ENCODE peak calls at places on chromosomes 6 and 20, in seven cellular contexts. D is fibroblast of lung, A is A549, S is H1, M is OCI-LY7, J is mesenchymal stem cell, O is neural progenitor cell. X is an unnamed sample.
A peak's percentile ranks its signal among the peaks of the same experiment; 100 is the strongest.

GRCh38 chr20:55095745-55096450 is 620.5 kb downstream of the DOK5 start:
- DNase-seq in M (no peak), S (no peak), A (no peak), O (no peak), D (peak; percentile 21), J (no peak), X (peak; percentile 14)

GRCh38 chr6:74626288-74626687 is 579.6 kb downstream of the COL12A1 start:
- DNase-seq in O (peak; percentile 55), M (no peak), D (no peak), S (no peak), J (no peak), A (no peak), X (no peak)

GRCh38 chr6:79777713-79778579 is 146.8 kb downstream of the SH3BGRL2 start:
- DNase-seq in S (peak; percentile 98), D (peak; percentile 46), O (peak; percentile 84), M (peak; percentile 66), J (peak; percentile 75), A (peak; percentile 60), X (peak; percentile 11)

GRCh38 chr6:43078651-43079050 is 2.5 kb downstream of the PTK7 start:
- DNase-seq in S (no peak), D (peak; percentile 86), M (no peak), O (no peak), A (no peak), J (peak; percentile 56), X (peak; percentile 84)

GRCh38 chr20:22929661-22930060 is 105.5 kb upstream of the SSTR4 start:
- DNase-seq in O (no peak), J (no peak), A (no peak), M (no peak), S (no peak), D (no peak), X (no peak)

GRCh38 chr20:23325107-23325506 is 25.5 kb upstream of the NXT1 start:
- DNase-seq in D (no peak), S (no peak), O (no peak), J (no peak), A (no peak), M (no peak), X (no peak)

GRCh38 chr6:117449549-117450439 is 24.1 kb upstream of the ROS1 start:
- DNase-seq in D (peak; percentile 81), O (peak; percentile 77), J (peak; percentile 85), M (peak; percentile 62), A (peak; percentile 77), S (peak; percentile 56), X (peak; percentile 69)

GRCh38 chr6:17169701-17170100 is 67.9 kb downstream of the STMND1 start:
- DNase-seq in D (no peak), A (no peak), M (no peak), O (no peak), S (no peak), J (no peak), X (no peak)

GRCh38 chr6:54988576-54988975 is 142.0 kb downstream of the FAM83B start:
- DNase-seq in J (peak; percentile 13), S (no peak), M (no peak), D (peak; percentile 13), O (no peak), A (no peak), X (peak; percentile 5)

GRCh38 chr6:10720229-10720959 is 2.5 kb upstream of the TMEM14C start:
- DNase-seq in M (no peak), S (no peak), A (no peak), O (no peak), J (no peak), D (peak; percentile 26), X (peak; percentile 14)

GRCh38 chr6:34970962-34971361 is 81.9 kb downstream of the ANKS1A start:
- DNase-seq in D (peak; percentile 37), A (no peak), S (no peak), O (no peak), M (no peak), J (peak; percentile 46), X (peak; percentile 31)

GRCh38 chr6:157887892-157888291 is 64.8 kb downstream of the SNX9 start:
- DNase-seq in D (no peak), O (no peak), A (no peak), M (no peak), J (no peak), S (no peak), X (no peak)

GRCh38 chr20:35515949-35516645 is 13.4 kb downstream of the C20orf173 start:
- DNase-seq in S (no peak), A (peak; percentile 29), M (no peak), J (peak; percentile 77), O (no peak), D (peak; percentile 94), X (peak; percentile 91)

GRCh38 chr6:135274561-135275293 is 93.6 kb downstream of the MYB start:
- DNase-seq in D (peak; percentile 13), O (no peak), A (no peak), M (no peak), J (peak; percentile 74), S (peak; percentile 20), X (no peak)

GRCh38 chr6:42879372-42880239 is at the start of gene RPL7L1:
- DNase-seq in O (peak; percentile 89), A (peak; percentile 90), S (peak; percentile 85), D (peak; percentile 88), J (peak; percentile 96), M (peak; percentile 92), X (peak; percentile 80)

GRCh38 chr20:58889334-58890072 is 37.0 kb downstream of the GNAS start:
- DNase-seq in J (no peak), O (peak; percentile 61), D (no peak), M (peak; percentile 34), A (no peak), S (no peak), X (no peak)

GRCh38 chr20:61521680-61522420 is 269.8 kb downstream of the CDH4 start:
- DNase-seq in O (no peak), M (peak; percentile 34), D (peak; percentile 79), S (no peak), J (peak; percentile 62), A (no peak), X (peak; percentile 73)

GRCh38 chr6:53238311-53238710 is 89.7 kb upstream of the GCM1 start:
- DNase-seq in J (no peak), A (no peak), S (no peak), D (no peak), M (no peak), O (no peak), X (no peak)

GRCh38 chr6:158559338-158559894 is 475 bp upstream of the TMEM181 start:
- DNase-seq in O (no peak), M (no peak), S (no peak), D (no peak), J (peak; percentile 11), A (no peak), X (no peak)

GRCh38 chr20:37007898-37008649 is 56.6 kb upstream of the SAMHD1 start:
- DNase-seq in O (no peak), D (peak; percentile 36), M (peak; percentile 72), A (peak; percentile 45), S (no peak), J (peak; percentile 59), X (peak; percentile 20)

GRCh38 chr6:116764961-116765841 is at the start of gene FAM162B:
- DNase-seq in D (peak; percentile 31), O (peak; percentile 73), A (peak; percentile 2), M (no peak), S (peak; percentile 75), J (peak; percentile 44), X (peak; percentile 5)

GRCh38 chr6:106363401-106364138 is 3.1 kb downstream of the CRYBG1 start:
- DNase-seq in D (peak; percentile 45), S (no peak), O (no peak), A (no peak), J (no peak), M (no peak), X (peak; percentile 25)

GRCh38 chr20:39338977-39339376 is 376.8 kb downstream of the DHX35 start:
- DNase-seq in S (no peak), J (no peak), O (no peak), D (peak; percentile 0), M (peak; percentile 79), A (no peak), X (no peak)

DNA sequence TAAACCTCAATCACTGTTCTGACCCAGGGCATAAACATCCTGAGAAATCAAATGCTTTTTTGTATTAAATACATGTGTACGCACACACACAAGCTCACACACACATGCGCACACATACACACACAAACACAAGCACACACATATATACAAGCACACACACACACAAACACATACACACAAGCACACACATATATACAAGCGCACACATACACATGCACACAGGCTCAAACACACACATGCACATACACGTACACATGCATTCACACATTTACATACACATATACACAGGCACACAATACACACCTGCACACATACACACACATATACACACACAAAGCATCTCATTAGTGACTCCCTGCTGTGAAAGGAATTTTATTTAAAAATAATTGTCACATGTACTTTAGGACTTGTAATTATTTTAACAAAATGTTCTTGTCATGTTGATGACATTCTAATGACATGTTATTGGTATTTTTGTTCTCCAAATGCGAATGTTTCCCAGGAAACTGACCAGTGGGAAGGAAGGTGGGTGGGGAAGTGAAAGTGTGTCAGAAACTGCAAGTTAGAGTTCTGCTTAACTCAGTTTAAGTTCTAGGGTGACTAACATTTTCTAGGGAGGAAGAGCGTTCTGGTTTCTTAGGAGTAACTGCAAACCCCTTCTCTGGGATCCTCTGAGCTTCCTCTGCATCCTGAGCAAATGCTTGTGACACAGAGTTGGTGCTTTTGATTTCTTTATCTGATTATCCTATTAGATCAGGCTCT is 113.9 kb upstream of the ZNF217 start:
- DNase-seq in A (no peak), S (no peak), D (peak; percentile 68), M (peak; percentile 33), J (peak; percentile 65), O (no peak), X (peak; percentile 57)
- H3K4me3 ChIP-seq in A (no peak overlapping the region), S (no peak overlapping the region), D (no peak overlapping the region), M (peak overlapping the region; percentile 22), J (peak overlapping the region; percentile 20), O (no peak overlapping the region), X (peak overlapping the region; percentile 21)

DNA sequence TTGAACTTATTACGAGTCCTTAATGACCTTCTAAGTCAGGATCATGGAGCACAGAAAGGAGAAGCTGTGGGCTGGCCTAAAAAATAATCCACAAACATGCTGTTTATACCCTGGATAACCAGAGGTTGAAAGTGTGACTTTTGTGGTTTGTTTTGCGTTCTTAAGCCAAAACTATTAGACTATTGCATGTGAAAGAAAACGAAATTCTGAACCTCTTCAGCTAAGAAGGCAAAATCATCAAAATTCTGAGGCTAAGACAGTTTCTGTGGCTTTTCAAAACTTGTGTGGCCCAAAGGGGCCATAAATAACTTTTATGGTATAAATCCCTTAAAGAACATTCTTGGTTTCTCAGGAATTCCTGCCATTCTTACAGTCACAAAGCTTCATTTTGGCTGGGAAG is 251.0 kb downstream of the UST start:
- DNase-seq in S (no peak), J (peak; percentile 93), D (peak; percentile 67), A (no peak), O (no peak), M (no peak), X (peak; percentile 69)
- H3K4me2 ChIP-seq in S (no peak overlapping the region), J (no peak overlapping the region), D (no peak overlapping the region), A (no peak overlapping the region), O (no peak overlapping the region), M (no peak overlapping the region), X (no peak overlapping the region)

GRCh38 chr6:167677422-167677789 is 149.3 kb upstream of the AFDN start:
- DNase-seq in O (no peak), D (no peak), J (no peak), S (no peak), A (no peak), M (no peak), X (no peak)
- H3K4me3 ChIP-seq in O (peak overlapping the region; percentile 64), D (no peak overlapping the region), J (no peak overlapping the region), S (peak overlapping the region; percentile 61), A (no peak overlapping the region), M (no peak overlapping the region), X (no peak overlapping the region)

DNA sequence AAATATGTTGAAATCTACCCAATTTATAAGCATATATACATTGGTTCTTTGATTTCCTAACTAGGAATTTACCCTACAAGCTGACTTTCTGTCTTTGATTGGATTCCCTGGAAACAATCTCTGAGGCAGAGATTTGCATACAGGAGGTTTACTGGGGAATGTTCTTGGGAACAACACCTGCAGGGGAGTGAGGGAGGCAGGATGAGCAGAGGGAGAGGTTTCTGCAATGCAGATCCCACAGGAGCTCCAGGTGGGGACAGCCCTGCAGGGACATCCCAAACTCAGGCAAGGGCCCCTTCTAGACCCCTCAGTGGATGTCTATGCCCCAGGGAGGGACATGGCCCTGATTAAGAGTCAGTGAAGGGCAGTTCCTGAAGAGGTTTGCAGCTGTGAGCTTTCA is 95.2 kb upstream of the CCDC167 start:
- DNase-seq in A (no peak), J (no peak), D (no peak), M (no peak), S (no peak), O (no peak), X (no peak)
- H3K4me2 ChIP-seq in A (no peak overlapping the region), J (no peak overlapping the region), D (no peak overlapping the region), M (no peak overlapping the region), S (no peak overlapping the region), O (no peak overlapping the region), X (no peak overlapping the region)